ENCODE peak calls at places on chromosomes 1 and 21, in nine cellular contexts. I, B, P, Z, Y, Q, R, M and J are unnamed samples.

GRCh38 chr1:62401034-62401433 is 35.8 kb upstream of the USP1 start:
- DNase-seq in M (no peak), I (no peak), B (peak; percentile 17), R (no peak), Q (no peak), Z (no peak), Y (no peak), P (no peak), J (no peak)

GRCh38 chr1:209822706-209823105 is 5.1 kb upstream of the UTP25 start:
- DNase-seq in B (no peak), I (no peak), Q (no peak), R (no peak), Y (no peak), M (no peak), P (no peak), Z (no peak), J (no peak)

GRCh38 chr1:185348995-185349394 is 32.0 kb upstream of the IVNS1ABP start:
- DNase-seq in M (no peak), P (no peak), Y (no peak), R (no peak), I (no peak), Z (no peak), B (no peak), Q (no peak), J (no peak)

GRCh38 chr1:17881761-17882160 is 126.6 kb downstream of the ACTL8 start:
- DNase-seq in P (no peak), I (no peak), R (no peak), Y (no peak), Z (no peak), M (no peak), B (no peak), Q (no peak), J (no peak)

GRCh38 chr1:86155061-86155806 is 1.3 kb downstream of the COL24A1 start:
- DNase-seq in M (no peak), R (no peak), P (no peak), Y (no peak), Z (no peak), B (peak; percentile 50), I (no peak), Q (peak; percentile 40), J (peak; percentile 50)

GRCh38 chr1:160197231-160197630 is 6.9 kb downstream of the CASQ1 start:
- DNase-seq in B (no peak), Z (no peak), Q (no peak), Y (no peak), M (no peak), P (no peak), I (no peak), R (no peak), J (no peak)

GRCh38 chr1:228988655-228989054 is 253.4 kb downstream of the RHOU start:
- DNase-seq in B (peak; percentile 20), Q (peak; percentile 36), I (no peak), Y (no peak), M (no peak), Z (no peak), R (no peak), P (peak; percentile 33), J (peak; percentile 54)

GRCh38 chr1:86149591-86149990 is 7.0 kb downstream of the COL24A1 start:
- DNase-seq in Y (no peak), Q (no peak), R (no peak), I (no peak), B (no peak), M (no peak), P (no peak), Z (no peak), J (no peak)

GRCh38 chr1:227899820-227900449 is 47.8 kb downstream of the WNT9A start:
- DNase-seq in I (peak; percentile 5), P (no peak), Q (no peak), Z (peak; percentile 15), Y (no peak), B (no peak), M (no peak), R (no peak), J (no peak)

GRCh38 chr21:44537930-44538911 is 1.8 kb downstream of the KRTAP10-1 start:
- DNase-seq in Q (no peak), R (no peak), P (no peak), B (no peak), M (no peak), Y (no peak), Z (no peak), I (no peak), J (no peak)

GRCh38 chr1:25805863-25806225 is 5.9 kb downstream of the SELENON start:
- DNase-seq in B (peak; percentile 64), P (peak; percentile 63), I (no peak), M (no peak), Z (no peak), Y (no peak), R (no peak), Q (peak; percentile 40), J (peak; percentile 57)

GRCh38 chr1:177848577-177848976 is 121.3 kb downstream of the SEC16B start:
- DNase-seq in Y (no peak), P (peak; percentile 22), B (peak; percentile 78), R (no peak), Z (no peak), Q (peak; percentile 35), I (no peak), M (no peak), J (peak; percentile 31)

GRCh38 chr1:7991504-7992440 is 30.3 kb downstream of the PARK7 start:
- DNase-seq in Z (no peak), M (no peak), Y (no peak), R (no peak), Q (peak; percentile 29), B (no peak), I (no peak), P (no peak), J (no peak)

GRCh38 chr1:35825255-35825654 is 17.4 kb downstream of the AGO4 start:
- DNase-seq in M (no peak), P (no peak), Q (no peak), Y (no peak), R (no peak), Z (no peak), I (no peak), B (no peak), J (no peak)

GRCh38 chr1:107220036-107220435 is 79.2 kb downstream of the NTNG1 start:
- DNase-seq in Q (peak; percentile 63), Y (no peak), B (peak; percentile 61), P (no peak), Z (no peak), R (no peak), M (no peak), I (no peak), J (no peak)

GRCh38 chr1:152878042-152878441 is at the start of gene SMCP:
- DNase-seq in M (no peak), I (no peak), Z (peak; percentile 30), Y (no peak), R (peak; percentile 24), B (no peak), Q (no peak), P (no peak), J (no peak)

GRCh38 chr21:35428489-35428888 is 379.4 kb upstream of the RUNX1 start:
- DNase-seq in Q (peak; percentile 4), R (no peak), Z (peak; percentile 63), Y (no peak), M (no peak), P (peak; percentile 31), I (peak; percentile 74), B (peak; percentile 50), J (peak; percentile 27)

GRCh38 chr1:115277276-115277675 is 60.8 kb downstream of the NGF start:
- DNase-seq in Z (no peak), P (peak; percentile 93), I (no peak), B (peak; percentile 91), R (no peak), M (no peak), Y (no peak), Q (peak; percentile 69), J (peak; percentile 63)

GRCh38 chr1:119516680-119517079 is 9.7 kb downstream of the HSD3B1 start:
- DNase-seq in B (no peak), Z (no peak), M (no peak), R (no peak), Y (no peak), P (no peak), I (no peak), Q (no peak), J (no peak)

GRCh38 chr1:170225735-170226524 is 80.2 kb downstream of the NTMT2 start:
- DNase-seq in Z (no peak), P (peak; percentile 63), Q (peak; percentile 4), Y (no peak), B (no peak), M (no peak), R (no peak), I (no peak), J (peak; percentile 44)

GRCh38 chr1:224542783-224543440 is 73.2 kb upstream of the CNIH3 start:
- DNase-seq in Z (peak; percentile 29), M (peak; percentile 99), P (peak; percentile 98), R (peak; percentile 19), I (no peak), Q (peak; percentile 99), Y (no peak), B (peak; percentile 100), J (peak; percentile 84)

GRCh38 chr1:56922070-56922469 is 43.7 kb downstream of the C8B start:
- DNase-seq in Y (no peak), Q (no peak), I (no peak), B (no peak), P (no peak), Z (no peak), M (no peak), R (no peak), J (no peak)

GRCh38 chr1:209787551-209787950 is 3.2 kb upstream of the C1orf74 start:
- DNase-seq in R (no peak), Y (no peak), P (peak; percentile 49), B (no peak), Q (no peak), Z (no peak), M (no peak), I (no peak), J (no peak)

GRCh38 chr1:167105841-167106461 is 12.1 kb downstream of the STYXL2 start:
- DNase-seq in Q (no peak), Y (no peak), P (no peak), I (no peak), B (no peak), Z (no peak), R (no peak), M (no peak), J (no peak)